ENCODE peak calls at places on chromosomes 7 and 10, in nine cellular contexts. E is left cardiac atrium; H is CD4-positive, CD25-positive, alpha-beta regulatory T cell; K is non-pigmented ciliary epithelial cell; M is head of caudate nucleus; S is GF-D8; R is NCI-H446; T is PC-3; I is pulmonary artery endothelial cell. D is an unnamed sample.

GRCh38 chr7:150341263-150342118 is at the start of gene RARRES2:
- DNase-seq in R (no peak), I (no peak), T (no peak), S (no peak), H (no peak), E (peak), K (no peak), M (no peak), D (peak)

GRCh38 chr7:77697535-77697831 is 1.2 kb downstream of the RSBN1L start:
- DNase-seq in H (no peak), T (no peak), K (no peak), R (no peak), E (peak), I (no peak), S (peak), M (no peak), D (peak)

GRCh38 chr7:99729501-99730261 is 5.3 kb downstream of the CYP3A7 start:
- DNase-seq in H (no peak), I (no peak), E (no peak), S (no peak), R (no peak), T (peak), M (no peak), K (no peak), D (peak)

GRCh38 chr10:86311176-86311575 is 55.4 kb downstream of the GRID1 start:
- DNase-seq in I (no peak), E (no peak), R (no peak), T (no peak), K (no peak), S (no peak), M (no peak), H (no peak), D (no peak)

GRCh38 chr10:113273151-113273876 is 279.5 kb upstream of the HABP2 start:
- DNase-seq in E (peak), K (no peak), T (no peak), M (peak), I (no peak), H (no peak), S (no peak), R (no peak), D (no peak)

GRCh38 chr10:102009801-102010425 is 46.1 kb downstream of the ARMH3 start:
- DNase-seq in R (peak), T (peak), E (peak), I (peak), S (peak), K (peak), M (peak), H (peak), D (peak)

GRCh38 chr10:90398551-90398950 is 459.3 kb downstream of the HTR7 start:
- DNase-seq in E (no peak), R (peak), I (peak), H (no peak), M (no peak), S (no peak), T (no peak), K (no peak), D (peak)

GRCh38 chr7:108650487-108650886 is 80.8 kb downstream of the DNAJB9 start:
- DNase-seq in S (no peak), R (peak), H (no peak), I (no peak), E (no peak), M (no peak), T (peak), K (peak), D (peak)

GRCh38 chr10:14787938-14788337 is 13.2 kb upstream of the FAM107B start:
- DNase-seq in S (no peak), E (no peak), K (no peak), H (no peak), I (no peak), T (no peak), M (no peak), R (no peak), D (no peak)

GRCh38 chr10:11430421-11431275 is 180.8 kb downstream of the USP6NL start:
- DNase-seq in R (no peak), I (no peak), S (no peak), K (no peak), H (no peak), M (no peak), T (no peak), E (no peak), D (no peak)

GRCh38 chr10:926075-926698 is 5.3 kb downstream of the LARP4B start:
- DNase-seq in T (no peak), E (no peak), S (no peak), M (no peak), I (no peak), H (no peak), K (no peak), R (no peak), D (no peak)

GRCh38 chr10:111084346-111085255 is 7.8 kb downstream of the ADRA2A start:
- DNase-seq in R (no peak), H (no peak), I (no peak), S (no peak), T (no peak), K (no peak), M (no peak), E (no peak), D (no peak)

GRCh38 chr7:75879771-75880184 is 944 bp downstream of the RHBDD2 start:
- DNase-seq in H (peak), K (peak), I (no peak), E (no peak), M (no peak), R (no peak), T (no peak), S (peak), D (peak)